ENCODE peak calls at places on chromosomes 5 and 9, in five cellular contexts. P, U, N, H and E are unnamed samples.

GRCh38 chr9:114459464-114459863 is 45.8 kb downstream of the WHRN start:
- DNase-seq in P (no peak), U (no peak), N (no peak), H (no peak), E (no peak)

GRCh38 chr9:105673850-105674387 is 11.7 kb downstream of the TAL2 start:
- DNase-seq in P (no peak), U (no peak), N (no peak), H (no peak), E (no peak)

GRCh38 chr9:71121275-71122168 is at the start of gene TRPM3:
- DNase-seq in P (no peak), U (no peak), N (no peak), H (no peak), E (no peak)

GRCh38 chr5:35031276-35031675 is 16.5 kb downstream of the AGXT2 start:
- DNase-seq in P (no peak), U (no peak), N (no peak), H (peak; percentile 45), E (no peak)

GRCh38 chr5:161548472-161549094 is 2.1 kb upstream of the GABRB2 start:
- DNase-seq in P (no peak), U (no peak), N (no peak), H (no peak), E (no peak)

GRCh38 chr5:151589878-151590570 is 1.1 kb downstream of the FAT2 start:
- DNase-seq in P (no peak), U (no peak), N (no peak), H (no peak), E (no peak)

GRCh38 chr5:135651156-135651555 is 72.4 kb upstream of the CXCL14 start:
- DNase-seq in P (no peak), U (no peak), N (no peak), H (no peak), E (no peak)

GRCh38 chr5:33343661-33344327 is 97.0 kb upstream of the TARS1 start:
- DNase-seq in P (no peak), U (no peak), N (no peak), H (peak; percentile 86), E (no peak)

GRCh38 chr9:22022396-22022795 is 13.3 kb upstream of the CDKN2B start:
- DNase-seq in P (no peak), U (no peak), N (no peak), H (no peak), E (no peak)

GRCh38 chr5:62143268-62144229 is 162.5 kb upstream of the KIF2A start:
- DNase-seq in P (peak; percentile 5), U (no peak), N (no peak), H (peak; percentile 20), E (no peak)

GRCh38 chr9:36151306-36152210 is 15.0 kb downstream of the GLIPR2 start:
- DNase-seq in P (peak; percentile 19), U (peak; percentile 80), N (peak; percentile 80), H (no peak), E (no peak)

GRCh38 chr5:164237531-164237930 is 732.1 kb downstream of the MAT2B start:
- DNase-seq in P (no peak), U (no peak), N (no peak), H (no peak), E (no peak)

GRCh38 chr9:132946624-132947295 is 2.3 kb upstream of the TSC1 start:
- DNase-seq in P (no peak), U (no peak), N (no peak), H (peak; percentile 70), E (no peak)

GRCh38 chr5:77952811-77953210 is 176.7 kb upstream of the TBCA start:
- DNase-seq in P (no peak), U (no peak), N (no peak), H (no peak), E (no peak)

GRCh38 chr5:96627792-96628191 is 34.4 kb upstream of the CAST start:
- DNase-seq in P (no peak), U (no peak), N (no peak), H (no peak), E (peak; percentile 67)

GRCh38 chr9:74777136-74777879 is 110.4 kb downstream of the TRPM6 start:
- DNase-seq in P (peak; percentile 63), U (peak; percentile 34), N (no peak), H (peak; percentile 28), E (peak; percentile 52)

GRCh38 chr9:94002316-94003140 is 47.4 kb upstream of the BARX1 start:
- DNase-seq in P (peak; percentile 48), U (no peak), N (peak; percentile 34), H (peak; percentile 37), E (peak; percentile 29)

GRCh38 chr5:138141734-138142133 is 2.5 kb upstream of the NME5 start:
- DNase-seq in P (no peak), U (no peak), N (no peak), H (no peak), E (no peak)

GRCh38 chr9:682633-683508 is 158.6 kb upstream of the DMRT1 start:
- DNase-seq in P (no peak), U (no peak), N (no peak), H (no peak), E (no peak)

GRCh38 chr9:129673602-129674001 is 8.2 kb downstream of the PRRX2 start:
- DNase-seq in P (no peak), U (no peak), N (no peak), H (no peak), E (no peak)

GRCh38 chr5:80707645-80708044 is 52.9 kb upstream of the DHFR start:
- DNase-seq in P (no peak), U (no peak), N (no peak), H (no peak), E (no peak)

GRCh38 chr5:116442095-116442534 is 132.5 kb downstream of the SEMA6A start:
- DNase-seq in P (no peak), U (no peak), N (no peak), H (peak; percentile 17), E (peak; percentile 23)

GRCh38 chr5:66223637-66224036 is 79.5 kb downstream of the SREK1 start:
- DNase-seq in P (peak; percentile 12), U (no peak), N (no peak), H (no peak), E (no peak)

GRCh38 chr5:51201024-51201423 is 182.2 kb upstream of the ISL1 start:
- DNase-seq in P (no peak), U (no peak), N (no peak), H (no peak), E (no peak)

GRCh38 chr9:90393355-90394152 is 249.1 kb downstream of the DIRAS2 start:
- DNase-seq in P (no peak), U (no peak), N (no peak), H (no peak), E (peak; percentile 34)

GRCh38 chr9:113659740-113660139 is 196.2 kb downstream of the RGS3 start:
- DNase-seq in P (no peak), U (no peak), N (no peak), H (no peak), E (no peak)

GRCh38 chr9:136944094-136944518 is 432 bp downstream of the FBXW5 start:
- DNase-seq in P (no peak), U (no peak), N (no peak), H (peak; percentile 36), E (no peak)

GRCh38 chr9:88826651-88827245 is 164.5 kb upstream of the S1PR3 start:
- DNase-seq in P (no peak), U (no peak), N (no peak), H (no peak), E (no peak)

GRCh38 chr9:123131258-123131657 is 97.8 kb downstream of the GPR21 start:
- DNase-seq in P (no peak), U (no peak), N (no peak), H (peak; percentile 27), E (no peak)

GRCh38 chr5:65924366-65925093 is 1.8 kb upstream of the ERBIN start:
- DNase-seq in P (peak; percentile 68), U (no peak), N (no peak), H (no peak), E (no peak)

GRCh38 chr9:89372230-89372816 is 54.0 kb downstream of the SECISBP2 start:
- DNase-seq in P (peak; percentile 77), U (peak; percentile 13), N (peak; percentile 40), H (peak; percentile 34), E (peak; percentile 22)

GRCh38 chr5:159884917-159885620 is 31.2 kb upstream of the ADRA1B start:
- DNase-seq in P (no peak), U (no peak), N (no peak), H (no peak), E (no peak)

GRCh38 chr9:87711857-87712800 is 13.8 kb upstream of the CTSL start:
- DNase-seq in P (peak; percentile 85), U (no peak), N (no peak), H (no peak), E (peak; percentile 41)

GRCh38 chr9:95515272-95516113 is 1.3 kb downstream of the PTCH1 start:
- DNase-seq in P (no peak), U (no peak), N (no peak), H (no peak), E (no peak)

GRCh38 chr9:121242219-121242954 is 25.6 kb upstream of the GSN start:
- DNase-seq in P (no peak), U (no peak), N (no peak), H (no peak), E (no peak)

GRCh38 chr5:40904205-40904993 is 4.9 kb upstream of the C7 start:
- DNase-seq in P (peak; percentile 59), U (no peak), N (no peak), H (peak; percentile 83), E (peak; percentile 79)

GRCh38 chr9:71608021-71608420 is 160.3 kb downstream of the CEMIP2 start:
- DNase-seq in P (no peak), U (no peak), N (no peak), H (no peak), E (no peak)

GRCh38 chr5:33068786-33069185 is 357.7 kb downstream of the NPR3 start:
- DNase-seq in P (no peak), U (no peak), N (no peak), H (no peak), E (no peak)

GRCh38 chr9:26058111-26058895 is 380.1 kb upstream of the TUSC1 start:
- DNase-seq in P (no peak), U (no peak), N (no peak), H (no peak), E (no peak)